ENCODE peak calls at places on chromosome 18, in seven cellular contexts. H is cardiac muscle cell, J is fibroblast of the aortic adventitia, N is uterus, D is K562, A is OCI-LY7, R is fibroblast of mammary gland. Z is an unnamed sample.

GRCh38 chr18:31487251-31488015 is 10.5 kb upstream of the DSG2 start:
- DNase-seq in J (peak), H (peak), D (no peak), R (peak), N (no peak), A (no peak), Z (peak)

GRCh38 chr18:6056171-6056932 is 161.0 kb upstream of the TMEM200C start:
- DNase-seq in N (no peak), H (peak), R (peak), A (no peak), D (no peak), J (peak), Z (peak)

GRCh38 chr18:39604836-39605235 is 2039.2 kb upstream of the CELF4 start:
- DNase-seq in H (peak), R (peak), J (peak), D (no peak), A (no peak), N (no peak), Z (peak)

GRCh38 chr18:42030586-42031182 is 75.7 kb downstream of the PIK3C3 start:
- DNase-seq in N (no peak), R (peak), J (no peak), H (peak), D (peak), A (peak), Z (peak)

GRCh38 chr18:10140928-10141327 is 227.1 kb downstream of the VAPA start:
- DNase-seq in D (no peak), N (no peak), J (no peak), H (peak), R (peak), A (no peak), Z (no peak)

GRCh38 chr18:63427566-63427965 is 5.3 kb upstream of the VPS4B start:
- DNase-seq in N (no peak), H (no peak), J (no peak), D (peak), A (no peak), R (no peak), Z (no peak)

GRCh38 chr18:37409870-37410269 is 155.7 kb downstream of the CELF4 start:
- DNase-seq in J (no peak), D (no peak), R (no peak), N (no peak), H (peak), A (no peak), Z (no peak)

GRCh38 chr18:50573679-50574078 is 13.8 kb downstream of the MAPK4 start:
- DNase-seq in D (no peak), J (no peak), N (no peak), R (no peak), H (no peak), A (peak), Z (no peak)

GRCh38 chr18:8705941-8706544 is 687 bp downstream of the MTCL1 start:
- DNase-seq in N (no peak), H (peak), A (peak), R (no peak), D (no peak), J (no peak), Z (no peak)

GRCh38 chr18:45828917-45829811 is 3.7 kb downstream of the SIGLEC15 start:
- DNase-seq in R (no peak), D (peak), J (peak), A (no peak), H (no peak), N (no peak), Z (no peak)
- H3K4me3 ChIP-seq in R (no peak), D (no peak), J (no peak), A (no peak), H (no peak), N (no peak), Z (no peak)

GRCh38 chr18:76380791-76381405 is 114.1 kb downstream of the ZNF516 start:
- DNase-seq in N (peak), A (peak), H (no peak), J (no peak), D (peak), R (peak), Z (no peak)
- TF ChIP-seq CTCF in N (peak), A (peak), H (peak), J (peak), D (peak), R (peak), Z (peak)

DNA sequence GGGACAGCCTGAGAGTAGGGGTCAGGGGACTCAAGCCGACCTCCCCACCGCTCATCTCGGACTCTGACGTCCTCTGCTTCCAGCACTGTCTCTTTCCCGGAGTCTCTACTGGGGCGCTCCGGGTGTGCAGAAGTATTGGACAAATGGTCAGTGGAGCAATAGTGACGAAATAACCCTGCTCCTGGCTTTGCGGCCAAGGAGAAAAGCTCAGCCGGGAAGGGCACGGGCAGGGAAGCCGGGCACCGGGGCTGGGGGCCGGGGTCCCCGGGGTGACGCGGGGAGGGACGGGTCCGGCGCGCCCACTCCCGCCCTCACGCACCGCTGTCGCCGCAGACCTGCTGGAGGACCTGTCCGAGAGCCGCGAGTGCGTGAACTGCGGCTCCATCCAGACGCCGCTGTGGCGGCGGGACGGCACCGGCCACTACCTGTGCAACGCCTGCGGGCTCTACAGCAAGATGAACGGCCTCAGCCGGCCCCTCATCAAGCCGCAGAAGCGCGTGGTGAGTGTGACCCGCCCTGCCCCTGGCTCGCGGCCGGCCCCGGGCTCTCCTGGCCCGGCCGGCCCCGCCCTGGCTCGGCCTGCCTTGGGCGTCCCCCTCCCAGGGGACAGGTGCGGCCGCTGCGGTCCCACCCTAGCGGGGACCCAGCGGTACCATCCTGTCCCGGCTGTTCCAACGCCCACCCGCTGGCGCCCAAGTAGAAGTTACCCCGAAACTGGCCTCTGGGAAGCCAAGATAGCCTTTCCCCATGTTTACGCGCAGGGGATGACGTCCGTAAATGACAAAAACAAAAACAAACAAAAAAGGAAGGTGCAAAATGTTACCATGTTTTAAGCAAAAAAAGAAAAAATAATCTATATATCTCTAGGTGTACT is 7.5 kb downstream of the GATA6 start:
- DNase-seq in H (peak), N (peak), A (no peak), R (no peak), J (peak), D (no peak), Z (no peak)
- H3K4me3 ChIP-seq in H (peak), N (peak), A (no peak), R (no peak), J (peak), D (no peak), Z (peak)

GRCh38 chr18:34224423-34225217 is at the start of gene NOL4:
- DNase-seq in J (peak), A (no peak), R (no peak), N (peak), D (no peak), H (peak), Z (peak)
- TF ChIP-seq CTCF in J (no peak), A (no peak), R (no peak), N (no peak), D (no peak), H (no peak), Z (peak)

GRCh38 chr18:25262920-25263319 is 89.0 kb downstream of the ZNF521 start:
- DNase-seq in H (no peak), R (peak), D (no peak), J (peak), A (no peak), N (no peak), Z (peak)

GRCh38 chr18:25256439-25256838 is 95.5 kb downstream of the ZNF521 start:
- DNase-seq in A (no peak), J (no peak), D (no peak), R (no peak), H (no peak), N (no peak), Z (no peak)

GRCh38 chr18:25261768-25262167 is 90.2 kb downstream of the ZNF521 start:
- DNase-seq in J (no peak), N (no peak), A (no peak), H (no peak), R (no peak), D (no peak), Z (peak)
- H3K4me3 ChIP-seq in J (no peak), N (no peak), A (no peak), H (no peak), R (no peak), D (no peak), Z (no peak)

DNA sequence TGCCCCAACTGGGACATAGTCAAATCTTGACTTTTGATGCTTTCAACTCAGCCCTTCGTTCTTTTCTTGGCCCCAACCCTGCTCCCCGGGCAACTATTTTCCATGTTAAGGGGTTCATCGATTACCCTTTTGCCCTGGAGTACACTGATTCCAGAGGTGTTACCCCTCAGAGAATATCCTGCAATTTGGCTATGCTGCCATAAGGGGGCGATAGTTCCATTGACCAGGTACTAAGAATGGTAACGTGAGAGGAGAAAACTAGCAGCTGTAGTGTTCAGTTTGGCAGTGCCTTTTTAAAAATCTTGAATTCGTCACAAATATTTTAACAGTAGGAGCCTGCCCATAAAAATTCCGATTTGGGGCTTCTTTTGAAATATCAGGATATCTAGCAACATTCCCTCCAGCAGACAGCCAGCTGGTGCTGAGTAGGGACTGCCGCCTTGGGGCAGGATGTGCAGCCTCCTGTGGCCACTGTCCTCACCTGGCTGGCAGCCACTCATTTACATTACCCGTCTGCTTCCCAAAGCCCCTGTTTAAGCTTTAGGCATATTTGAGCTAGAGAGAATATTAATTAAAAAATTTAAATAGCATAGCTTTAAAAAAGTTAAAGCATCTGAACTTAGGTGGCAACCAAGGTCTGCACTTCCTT is 146.3 kb upstream of the SKOR2 start:
- DNase-seq in D (peak), H (no peak), A (peak), J (no peak), R (peak), N (no peak), Z (no peak)
- TF ChIP-seq CTCF in D (peak), H (no peak), A (peak), J (no peak), R (peak), N (no peak), Z (peak)

GRCh38 chr18:58528011-58528367 is 100.9 kb downstream of the ALPK2 start:
- DNase-seq in N (no peak), H (peak), R (peak), J (peak), D (no peak), A (no peak), Z (no peak)

GRCh38 chr18:58525928-58526424 is 102.9 kb downstream of the ALPK2 start:
- DNase-seq in A (peak), R (no peak), H (no peak), J (no peak), N (no peak), D (no peak), Z (no peak)

GRCh38 chr18:58526425-58527115 is 102.3 kb downstream of the ALPK2 start:
- DNase-seq in D (no peak), H (no peak), A (no peak), J (no peak), N (no peak), R (no peak), Z (no peak)

GRCh38 chr18:58525517-58525916 is 103.4 kb downstream of the ALPK2 start:
- DNase-seq in N (no peak), J (no peak), D (no peak), A (no peak), H (no peak), R (peak), Z (peak)

DNA sequence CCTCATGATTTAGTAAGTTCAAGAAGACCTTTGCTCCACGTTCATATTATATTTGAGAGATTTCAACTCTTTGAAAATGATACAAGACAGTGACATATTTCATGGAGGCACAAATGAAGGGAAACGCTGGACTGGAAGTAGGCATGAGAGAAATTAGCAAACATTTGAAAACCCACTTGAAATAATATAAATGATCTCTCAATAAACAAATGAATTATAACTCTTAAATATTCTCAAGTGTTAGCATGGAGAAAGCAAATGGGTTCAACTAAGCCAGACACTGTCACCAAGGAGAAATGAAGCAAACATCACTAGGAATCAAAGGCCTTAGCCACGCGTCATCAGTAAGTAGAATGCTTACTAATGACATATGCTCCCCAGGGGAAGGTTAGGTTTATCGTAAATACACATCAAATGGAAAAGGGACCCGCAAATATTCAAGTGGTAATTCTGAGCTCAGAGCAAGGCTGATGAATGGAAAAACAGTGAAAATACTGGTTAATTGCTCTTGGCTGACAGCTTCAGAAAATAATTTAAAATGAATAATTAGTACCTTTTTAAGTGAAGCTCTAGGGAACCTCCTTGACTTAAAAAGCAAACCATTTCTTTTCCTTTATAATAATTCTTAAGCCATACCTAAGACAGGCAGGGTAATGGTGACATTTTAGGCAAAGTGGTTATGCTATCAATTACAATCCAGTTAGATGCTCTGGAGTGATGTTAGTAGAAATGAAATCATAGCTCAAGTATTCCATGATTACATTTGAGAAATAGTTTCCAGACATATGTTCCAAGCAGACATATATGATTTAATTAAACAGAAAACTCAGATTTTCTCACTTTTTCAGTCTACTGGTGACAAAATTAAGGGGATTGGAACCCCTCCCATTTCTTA is 101.5 kb downstream of the ALPK2 start:
- DNase-seq in N (no peak), H (peak), D (no peak), R (peak), J (peak), A (no peak), Z (peak)
- H3K4me3 ChIP-seq in N (no peak), H (no peak), D (no peak), R (no peak), J (no peak), A (no peak), Z (no peak)

Z was measured in astrocyte of the spinal cord.